ENCODE peak calls at places on chromosome 9, in eight cellular contexts. Z is neuronal stem cell; F is OCI-LY7; X is adipocyte; E is right lobe of liver; N is GM23248; A is A549; W is naive thymus-derived CD4-positive, alpha-beta T cell. R is an unnamed sample.

GRCh38 chr9:5866276-5866675 is 24.4 kb upstream of the MLANA start:
- DNase-seq in Z (no peak), F (no peak), X (no peak), E (no peak), N (no peak), A (no peak), W (no peak), R (no peak)

GRCh38 chr9:133375116-133375723 is 640 bp downstream of the SURF4 start:
- DNase-seq in Z (peak; percentile 23), F (peak; percentile 65), X (peak; percentile 71), E (no peak), N (peak; percentile 77), A (peak; percentile 47), W (no peak), R (no peak)

GRCh38 chr9:126516936-126517750 is 96.6 kb upstream of the LMX1B start:
- DNase-seq in Z (no peak), F (peak; percentile 24), X (peak; percentile 94), E (no peak), N (peak; percentile 94), A (peak; percentile 32), W (no peak), R (no peak)

GRCh38 chr9:126599047-126599650 is 14.6 kb upstream of the LMX1B start:
- DNase-seq in Z (no peak), F (no peak), X (no peak), E (no peak), N (no peak), A (no peak), W (no peak), R (no peak)

GRCh38 chr9:132114102-132114707 is 34.5 kb upstream of the MED27 start:
- DNase-seq in Z (peak; percentile 76), F (no peak), X (peak; percentile 74), E (peak; percentile 57), N (peak; percentile 62), A (peak; percentile 53), W (no peak), R (no peak)

GRCh38 chr9:114930063-114930812 is at the start of gene TNFSF8:
- DNase-seq in Z (no peak), F (peak; percentile 90), X (no peak), E (peak; percentile 25), N (no peak), A (no peak), W (peak; percentile 81), R (no peak)

GRCh38 chr9:750264-750967 is 91.1 kb upstream of the DMRT1 start:
- DNase-seq in Z (no peak), F (peak; percentile 30), X (no peak), E (no peak), N (no peak), A (no peak), W (no peak), R (no peak)

GRCh38 chr9:109166771-109167601 is at the start of gene FRRS1L:
- DNase-seq in Z (peak; percentile 35), F (no peak), X (peak; percentile 33), E (no peak), N (peak; percentile 27), A (no peak), W (no peak), R (no peak)

GRCh38 chr9:125343518-125344284 is 82.1 kb downstream of the GAPVD1 start:
- DNase-seq in Z (peak; percentile 57), F (no peak), X (peak; percentile 23), E (no peak), N (peak; percentile 61), A (peak; percentile 22), W (no peak), R (no peak)

GRCh38 chr9:129714393-129715051 is 38.3 kb downstream of the PTGES start:
- DNase-seq in Z (no peak), F (no peak), X (peak; percentile 33), E (no peak), N (peak; percentile 84), A (no peak), W (no peak), R (peak; percentile 38)

GRCh38 chr9:129716091-129716490 is 36.8 kb downstream of the PTGES start:
- DNase-seq in Z (no peak), F (no peak), X (peak; percentile 85), E (no peak), N (peak; percentile 45), A (no peak), W (no peak), R (no peak)

GRCh38 chr9:129708799-129709198 is 43.4 kb downstream of the PRRX2 start:
- DNase-seq in Z (no peak), F (no peak), X (no peak), E (no peak), N (peak; percentile 74), A (no peak), W (no peak), R (no peak)

GRCh38 chr9:129709471-129710460 is 43.1 kb downstream of the PTGES start:
- DNase-seq in Z (no peak), F (no peak), X (no peak), E (no peak), N (peak; percentile 56), A (no peak), W (no peak), R (no peak)

GRCh38 chr9:129712595-129713524 is 40.0 kb downstream of the PTGES start:
- DNase-seq in Z (peak; percentile 42), F (no peak), X (peak; percentile 94), E (no peak), N (peak; percentile 95), A (no peak), W (no peak), R (peak; percentile 43)
- H3K4me3 ChIP-seq in Z (no peak overlapping the region), F (no peak overlapping the region), X (peak overlapping the region; percentile 71), E (no peak overlapping the region), N (peak overlapping the region; percentile 46), A (no peak overlapping the region), W (no peak overlapping the region), R (peak overlapping the region; percentile 44)

GRCh38 chr9:129579294-129579693 is 41.6 kb downstream of the C9orf50 start:
- DNase-seq in Z (no peak), F (no peak), X (no peak), E (no peak), N (no peak), A (no peak), W (no peak), R (no peak)

GRCh38 chr9:129583308-129584038 is 37.4 kb downstream of the C9orf50 start:
- DNase-seq in Z (no peak), F (no peak), X (peak; percentile 58), E (no peak), N (peak; percentile 36), A (no peak), W (no peak), R (no peak)

GRCh38 chr9:129581505-129581904 is 39.4 kb downstream of the C9orf50 start:
- DNase-seq in Z (no peak), F (no peak), X (no peak), E (no peak), N (no peak), A (no peak), W (no peak), R (no peak)

GRCh38 chr9:129582865-129583264 is 38.0 kb downstream of the C9orf50 start:
- DNase-seq in Z (no peak), F (no peak), X (no peak), E (no peak), N (no peak), A (no peak), W (no peak), R (no peak)

DNA sequence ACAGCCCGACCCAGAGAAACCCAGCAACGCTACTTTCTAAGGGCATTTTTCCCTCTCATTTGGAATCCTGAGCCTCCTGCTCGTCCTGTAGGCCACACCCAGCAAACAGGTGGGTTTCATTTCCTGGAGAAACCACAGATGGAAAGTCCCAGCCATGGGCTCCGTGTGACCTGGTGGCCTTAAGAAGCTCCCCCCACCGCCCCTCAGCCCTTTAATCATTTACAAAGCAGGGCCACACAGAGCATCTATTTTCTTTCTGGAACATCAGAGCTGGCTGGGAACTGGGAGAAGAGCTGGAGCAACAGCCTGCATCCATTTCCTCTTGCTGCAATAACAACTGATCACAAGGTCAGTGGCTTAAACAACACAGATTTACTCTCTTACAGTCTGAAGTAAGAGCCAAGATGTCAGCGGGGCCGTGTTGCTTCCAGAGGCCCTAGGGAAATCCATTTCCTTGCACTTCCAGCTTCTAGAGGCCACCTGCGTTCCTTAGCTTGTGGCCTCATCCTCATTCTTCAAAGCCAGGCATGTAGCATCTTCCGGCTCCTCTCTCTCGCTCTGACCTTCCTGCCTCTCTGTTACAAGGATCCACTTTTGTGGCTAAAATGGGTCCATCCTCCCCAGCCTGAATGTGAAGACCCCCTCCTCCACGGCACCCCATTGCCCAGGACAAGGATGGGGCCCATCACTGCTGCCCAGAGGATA is 40.5 kb downstream of the C9orf50 start:
- DNase-seq in Z (no peak), F (peak; percentile 66), X (no peak), E (no peak), N (no peak), A (no peak), W (no peak), R (no peak)
- H3K4me3 ChIP-seq in Z (no peak overlapping the region), F (peak overlapping the region; percentile 37), X (no peak overlapping the region), E (no peak overlapping the region), N (no peak overlapping the region), A (no peak overlapping the region), W (no peak overlapping the region), R (no peak overlapping the region)

GRCh38 chr9:120925535-120926396 is 830 bp downstream of the TRAF1 start:
- DNase-seq in Z (no peak), F (peak; percentile 24), X (peak; percentile 86), E (no peak), N (peak; percentile 87), A (peak; percentile 69), W (no peak), R (peak; percentile 87)
- H3K4me3 ChIP-seq in Z (no peak overlapping the region), F (peak overlapping the region; percentile 74), X (no peak overlapping the region), E (no peak overlapping the region), N (no peak overlapping the region), A (no peak overlapping the region), W (peak overlapping the region; percentile 79), R (peak overlapping the region; percentile 61)

DNA sequence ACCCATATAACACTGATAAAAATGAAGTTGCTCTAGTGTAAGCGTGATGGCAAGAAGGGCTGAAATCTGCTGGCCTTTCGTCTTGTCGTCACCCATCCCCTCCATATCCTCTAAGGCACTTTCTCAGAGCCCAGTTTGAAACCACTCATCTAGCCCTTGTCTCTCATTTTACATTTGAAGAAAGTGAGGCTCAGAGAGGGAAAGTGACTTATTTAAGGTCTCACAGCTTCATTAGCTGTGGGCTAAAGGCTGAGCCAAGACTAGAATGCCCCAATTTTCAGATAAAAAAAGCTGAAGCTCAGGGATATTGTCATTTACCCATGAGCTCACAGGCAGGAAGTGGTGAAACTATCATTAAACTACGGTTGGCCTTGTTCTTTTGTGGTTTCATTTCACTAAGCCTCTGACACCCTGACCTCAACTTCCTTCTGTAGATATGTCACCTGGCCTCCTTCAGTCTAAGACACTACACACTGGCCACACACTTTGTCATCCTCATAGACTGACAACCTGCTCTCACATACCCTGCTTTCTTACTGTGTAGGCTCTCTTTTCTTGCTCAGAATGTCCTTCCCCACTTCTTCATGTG is 176.7 kb upstream of the DMAC1 start:
- DNase-seq in Z (no peak), F (peak; percentile 94), X (no peak), E (no peak), N (no peak), A (no peak), W (peak; percentile 80), R (no peak)
- H3K4me3 ChIP-seq in Z (no peak overlapping the region), F (peak overlapping the region; percentile 44), X (no peak overlapping the region), E (no peak overlapping the region), N (no peak overlapping the region), A (no peak overlapping the region), W (no peak overlapping the region), R (no peak overlapping the region)